ENCODE peak calls at places on chromosomes 7 and 10, in seven cellular contexts. One of them, this sample, is unnamed.

GRCh38 chr7:45102785-45103712 is 8.4 kb downstream of the TBRG4 start:
- DNase-seq in ACHN: no peak
- DNase-seq in T-helper 22 cell: no peak
- DNase-seq in stimulated activated CD8-positive, alpha-beta memory T cell treated with anti-CD3 and anti-CD28 coated beads, Interleukin-15, amount 100 ng/mL, for 4 hours: no peak
- DNase-seq in stimulated activated CD4-positive, alpha-beta T cell treated with anti-CD3 and anti-CD28 coated beads, TNF-alpha, amount 100 ng/mL, for 4 hours: no peak
- DNase-seq in EH: no peak
- DNase-seq in esophagus squamous epithelium: no peak
- DNase-seq in this sample: no peak

GRCh38 chr10:78420946-78421732 is 387.5 kb downstream of the RPS24 start:
- DNase-seq in ACHN: no peak
- DNase-seq in T-helper 22 cell: no peak
- DNase-seq in stimulated activated CD8-positive, alpha-beta memory T cell treated with anti-CD3 and anti-CD28 coated beads, Interleukin-15, amount 100 ng/mL, for 4 hours: no peak
- DNase-seq in stimulated activated CD4-positive, alpha-beta T cell treated with anti-CD3 and anti-CD28 coated beads, TNF-alpha, amount 100 ng/mL, for 4 hours: no peak
- DNase-seq in EH: no peak
- DNase-seq in esophagus squamous epithelium: no peak
- DNase-seq in this sample: no peak

GRCh38 chr10:73931767-73932624 is 21.1 kb downstream of the PLAU start:
- DNase-seq in ACHN: no peak
- DNase-seq in T-helper 22 cell: peak
- DNase-seq in stimulated activated CD8-positive, alpha-beta memory T cell treated with anti-CD3 and anti-CD28 coated beads, Interleukin-15, amount 100 ng/mL, for 4 hours: peak
- DNase-seq in stimulated activated CD4-positive, alpha-beta T cell treated with anti-CD3 and anti-CD28 coated beads, TNF-alpha, amount 100 ng/mL, for 4 hours: peak
- DNase-seq in EH: no peak
- DNase-seq in esophagus squamous epithelium: no peak
- DNase-seq in this sample: no peak

GRCh38 chr10:68088744-68089143 is 13.7 kb upstream of the HERC4 start:
- DNase-seq in ACHN: no peak
- DNase-seq in T-helper 22 cell: no peak
- DNase-seq in stimulated activated CD8-positive, alpha-beta memory T cell treated with anti-CD3 and anti-CD28 coated beads, Interleukin-15, amount 100 ng/mL, for 4 hours: no peak
- DNase-seq in stimulated activated CD4-positive, alpha-beta T cell treated with anti-CD3 and anti-CD28 coated beads, TNF-alpha, amount 100 ng/mL, for 4 hours: no peak
- DNase-seq in EH: peak
- DNase-seq in esophagus squamous epithelium: no peak
- DNase-seq in this sample: no peak

GRCh38 chr7:118602090-118602489 is 377.6 kb downstream of the ANKRD7 start:
- DNase-seq in ACHN: no peak
- DNase-seq in T-helper 22 cell: no peak
- DNase-seq in stimulated activated CD8-positive, alpha-beta memory T cell treated with anti-CD3 and anti-CD28 coated beads, Interleukin-15, amount 100 ng/mL, for 4 hours: no peak
- DNase-seq in stimulated activated CD4-positive, alpha-beta T cell treated with anti-CD3 and anti-CD28 coated beads, TNF-alpha, amount 100 ng/mL, for 4 hours: no peak
- DNase-seq in EH: no peak
- DNase-seq in esophagus squamous epithelium: no peak
- DNase-seq in this sample: no peak

GRCh38 chr10:4058514-4059029 is 273.6 kb upstream of the KLF6 start:
- DNase-seq in ACHN: no peak
- DNase-seq in T-helper 22 cell: no peak
- DNase-seq in stimulated activated CD8-positive, alpha-beta memory T cell treated with anti-CD3 and anti-CD28 coated beads, Interleukin-15, amount 100 ng/mL, for 4 hours: no peak
- DNase-seq in stimulated activated CD4-positive, alpha-beta T cell treated with anti-CD3 and anti-CD28 coated beads, TNF-alpha, amount 100 ng/mL, for 4 hours: no peak
- DNase-seq in EH: peak
- DNase-seq in esophagus squamous epithelium: no peak
- DNase-seq in this sample: no peak

GRCh38 chr10:70619271-70620019 is 16.9 kb upstream of the PRF1 start:
- DNase-seq in ACHN: peak
- DNase-seq in T-helper 22 cell: no peak
- DNase-seq in stimulated activated CD8-positive, alpha-beta memory T cell treated with anti-CD3 and anti-CD28 coated beads, Interleukin-15, amount 100 ng/mL, for 4 hours: no peak
- DNase-seq in stimulated activated CD4-positive, alpha-beta T cell treated with anti-CD3 and anti-CD28 coated beads, TNF-alpha, amount 100 ng/mL, for 4 hours: no peak
- DNase-seq in EH: peak
- DNase-seq in esophagus squamous epithelium: no peak
- DNase-seq in this sample: peak

GRCh38 chr10:60878224-60878623 is 65.8 kb downstream of the RHOBTB1 start:
- DNase-seq in ACHN: no peak
- DNase-seq in T-helper 22 cell: no peak
- DNase-seq in stimulated activated CD8-positive, alpha-beta memory T cell treated with anti-CD3 and anti-CD28 coated beads, Interleukin-15, amount 100 ng/mL, for 4 hours: no peak
- DNase-seq in stimulated activated CD4-positive, alpha-beta T cell treated with anti-CD3 and anti-CD28 coated beads, TNF-alpha, amount 100 ng/mL, for 4 hours: no peak
- DNase-seq in EH: no peak
- DNase-seq in esophagus squamous epithelium: no peak
- DNase-seq in this sample: no peak

GRCh38 chr10:49218480-49218879 is 30.3 kb upstream of the TMEM273 start:
- DNase-seq in ACHN: no peak
- DNase-seq in T-helper 22 cell: no peak
- DNase-seq in stimulated activated CD8-positive, alpha-beta memory T cell treated with anti-CD3 and anti-CD28 coated beads, Interleukin-15, amount 100 ng/mL, for 4 hours: no peak
- DNase-seq in stimulated activated CD4-positive, alpha-beta T cell treated with anti-CD3 and anti-CD28 coated beads, TNF-alpha, amount 100 ng/mL, for 4 hours: no peak
- DNase-seq in EH: no peak
- DNase-seq in esophagus squamous epithelium: no peak
- DNase-seq in this sample: no peak

GRCh38 chr10:44198780-44199097 is 186.2 kb downstream of the CXCL12 start:
- DNase-seq in ACHN: no peak
- DNase-seq in T-helper 22 cell: no peak
- DNase-seq in stimulated activated CD8-positive, alpha-beta memory T cell treated with anti-CD3 and anti-CD28 coated beads, Interleukin-15, amount 100 ng/mL, for 4 hours: no peak
- DNase-seq in stimulated activated CD4-positive, alpha-beta T cell treated with anti-CD3 and anti-CD28 coated beads, TNF-alpha, amount 100 ng/mL, for 4 hours: no peak
- DNase-seq in EH: no peak
- DNase-seq in esophagus squamous epithelium: no peak
- DNase-seq in this sample: no peak

GRCh38 chr7:112286294-112287086 is 80.0 kb downstream of the ZNF277 start:
- DNase-seq in ACHN: no peak
- DNase-seq in T-helper 22 cell: no peak
- DNase-seq in stimulated activated CD8-positive, alpha-beta memory T cell treated with anti-CD3 and anti-CD28 coated beads, Interleukin-15, amount 100 ng/mL, for 4 hours: no peak
- DNase-seq in stimulated activated CD4-positive, alpha-beta T cell treated with anti-CD3 and anti-CD28 coated beads, TNF-alpha, amount 100 ng/mL, for 4 hours: no peak
- DNase-seq in EH: no peak
- DNase-seq in esophagus squamous epithelium: no peak
- DNase-seq in this sample: no peak

GRCh38 chr10:123704812-123705211 is 38.7 kb downstream of the GPR26 start:
- DNase-seq in ACHN: no peak
- DNase-seq in T-helper 22 cell: no peak
- DNase-seq in stimulated activated CD8-positive, alpha-beta memory T cell treated with anti-CD3 and anti-CD28 coated beads, Interleukin-15, amount 100 ng/mL, for 4 hours: no peak
- DNase-seq in stimulated activated CD4-positive, alpha-beta T cell treated with anti-CD3 and anti-CD28 coated beads, TNF-alpha, amount 100 ng/mL, for 4 hours: no peak
- DNase-seq in EH: no peak
- DNase-seq in esophagus squamous epithelium: no peak
- DNase-seq in this sample: no peak

GRCh38 chr7:79820387-79820786 is 314.2 kb upstream of the GNAI1 start:
- DNase-seq in ACHN: no peak
- DNase-seq in T-helper 22 cell: no peak
- DNase-seq in stimulated activated CD8-positive, alpha-beta memory T cell treated with anti-CD3 and anti-CD28 coated beads, Interleukin-15, amount 100 ng/mL, for 4 hours: no peak
- DNase-seq in stimulated activated CD4-positive, alpha-beta T cell treated with anti-CD3 and anti-CD28 coated beads, TNF-alpha, amount 100 ng/mL, for 4 hours: no peak
- DNase-seq in EH: peak
- DNase-seq in esophagus squamous epithelium: no peak
- DNase-seq in this sample: peak

GRCh38 chr10:52213511-52213831 is 100.6 kb upstream of the DKK1 start:
- DNase-seq in ACHN: no peak
- DNase-seq in T-helper 22 cell: no peak
- DNase-seq in stimulated activated CD8-positive, alpha-beta memory T cell treated with anti-CD3 and anti-CD28 coated beads, Interleukin-15, amount 100 ng/mL, for 4 hours: no peak
- DNase-seq in stimulated activated CD4-positive, alpha-beta T cell treated with anti-CD3 and anti-CD28 coated beads, TNF-alpha, amount 100 ng/mL, for 4 hours: no peak
- DNase-seq in EH: peak
- DNase-seq in esophagus squamous epithelium: no peak
- DNase-seq in this sample: peak

GRCh38 chr10:88107296-88107695 is 243.9 kb downstream of the PTEN start:
- DNase-seq in ACHN: no peak
- DNase-seq in T-helper 22 cell: no peak
- DNase-seq in stimulated activated CD8-positive, alpha-beta memory T cell treated with anti-CD3 and anti-CD28 coated beads, Interleukin-15, amount 100 ng/mL, for 4 hours: no peak
- DNase-seq in stimulated activated CD4-positive, alpha-beta T cell treated with anti-CD3 and anti-CD28 coated beads, TNF-alpha, amount 100 ng/mL, for 4 hours: no peak
- DNase-seq in EH: no peak
- DNase-seq in esophagus squamous epithelium: no peak
- DNase-seq in this sample: no peak

GRCh38 chr7:26860361-26860760 is 4.0 kb downstream of the SKAP2 start:
- DNase-seq in ACHN: peak
- DNase-seq in T-helper 22 cell: no peak
- DNase-seq in stimulated activated CD8-positive, alpha-beta memory T cell treated with anti-CD3 and anti-CD28 coated beads, Interleukin-15, amount 100 ng/mL, for 4 hours: no peak
- DNase-seq in stimulated activated CD4-positive, alpha-beta T cell treated with anti-CD3 and anti-CD28 coated beads, TNF-alpha, amount 100 ng/mL, for 4 hours: no peak
- DNase-seq in EH: peak
- DNase-seq in esophagus squamous epithelium: no peak
- DNase-seq in this sample: no peak

GRCh38 chr7:132618271-132618955 is 42.1 kb upstream of the PLXNA4 start:
- DNase-seq in ACHN: no peak
- DNase-seq in T-helper 22 cell: no peak
- DNase-seq in stimulated activated CD8-positive, alpha-beta memory T cell treated with anti-CD3 and anti-CD28 coated beads, Interleukin-15, amount 100 ng/mL, for 4 hours: no peak
- DNase-seq in stimulated activated CD4-positive, alpha-beta T cell treated with anti-CD3 and anti-CD28 coated beads, TNF-alpha, amount 100 ng/mL, for 4 hours: no peak
- DNase-seq in EH: no peak
- DNase-seq in esophagus squamous epithelium: no peak
- DNase-seq in this sample: no peak

GRCh38 chr7:141649137-141649864 is 52.7 kb downstream of the DENND11 start:
- DNase-seq in ACHN: peak
- DNase-seq in T-helper 22 cell: no peak
- DNase-seq in stimulated activated CD8-positive, alpha-beta memory T cell treated with anti-CD3 and anti-CD28 coated beads, Interleukin-15, amount 100 ng/mL, for 4 hours: no peak
- DNase-seq in stimulated activated CD4-positive, alpha-beta T cell treated with anti-CD3 and anti-CD28 coated beads, TNF-alpha, amount 100 ng/mL, for 4 hours: no peak
- DNase-seq in EH: no peak
- DNase-seq in esophagus squamous epithelium: no peak
- DNase-seq in this sample: no peak

GRCh38 chr10:31075434-31075833 is 43.8 kb upstream of the ZNF438 start:
- DNase-seq in ACHN: no peak
- DNase-seq in T-helper 22 cell: no peak
- DNase-seq in stimulated activated CD8-positive, alpha-beta memory T cell treated with anti-CD3 and anti-CD28 coated beads, Interleukin-15, amount 100 ng/mL, for 4 hours: no peak
- DNase-seq in stimulated activated CD4-positive, alpha-beta T cell treated with anti-CD3 and anti-CD28 coated beads, TNF-alpha, amount 100 ng/mL, for 4 hours: no peak
- DNase-seq in EH: peak
- DNase-seq in esophagus squamous epithelium: no peak
- DNase-seq in this sample: peak

GRCh38 chr10:110259317-110259716 is 45.4 kb downstream of the SMNDC1 start:
- DNase-seq in ACHN: no peak
- DNase-seq in T-helper 22 cell: no peak
- DNase-seq in stimulated activated CD8-positive, alpha-beta memory T cell treated with anti-CD3 and anti-CD28 coated beads, Interleukin-15, amount 100 ng/mL, for 4 hours: no peak
- DNase-seq in stimulated activated CD4-positive, alpha-beta T cell treated with anti-CD3 and anti-CD28 coated beads, TNF-alpha, amount 100 ng/mL, for 4 hours: no peak
- DNase-seq in EH: no peak
- DNase-seq in esophagus squamous epithelium: no peak
- DNase-seq in this sample: no peak

GRCh38 chr7:152899004-152899403 is 139.5 kb downstream of the ACTR3B start:
- DNase-seq in ACHN: no peak
- DNase-seq in T-helper 22 cell: no peak
- DNase-seq in stimulated activated CD8-positive, alpha-beta memory T cell treated with anti-CD3 and anti-CD28 coated beads, Interleukin-15, amount 100 ng/mL, for 4 hours: no peak
- DNase-seq in stimulated activated CD4-positive, alpha-beta T cell treated with anti-CD3 and anti-CD28 coated beads, TNF-alpha, amount 100 ng/mL, for 4 hours: no peak
- DNase-seq in EH: no peak
- DNase-seq in esophagus squamous epithelium: no peak
- DNase-seq in this sample: no peak